ENCODE peak calls at places on chromosomes 3 and 15, in ten cellular contexts. K is brain microvascular endothelial cell; D is lung; R is heart right ventricle; B is CD8-positive, alpha-beta T cell; Y is neuronal stem cell; Z is NB4; S is thoracic aorta; X is suprapubic skin; N is left ventricle myocardium inferior. U is an unnamed sample.

GRCh38 chr3:159252274-159252673 is 450.4 kb downstream of the MFSD1 start:
- DNase-seq in R (no peak), Y (no peak), D (no peak), K (no peak), X (no peak), S (no peak), B (no peak), Z (no peak), N (no peak), U (no peak)

GRCh38 chr15:25060996-25061620 is 106.3 kb downstream of the SNRPN start:
- DNase-seq in R (no peak), X (peak; percentile 42), Y (no peak), B (no peak), Z (no peak), K (no peak), S (no peak), D (no peak), N (no peak), U (no peak)

GRCh38 chr3:142844339-142844977 is 44.4 kb downstream of the PCOLCE2 start:
- DNase-seq in X (no peak), D (no peak), K (no peak), Y (no peak), S (no peak), R (no peak), N (no peak), B (no peak), Z (peak; percentile 62), U (peak; percentile 40)

GRCh38 chr3:8145661-8146060 is 356.0 kb upstream of the LMCD1 start:
- DNase-seq in N (no peak), Z (no peak), K (no peak), S (no peak), B (no peak), R (no peak), Y (no peak), X (no peak), D (no peak), U (no peak)

GRCh38 chr3:73435055-73435454 is 189.7 kb downstream of the PDZRN3 start:
- DNase-seq in K (no peak), D (no peak), R (no peak), B (no peak), Y (no peak), S (no peak), N (no peak), Z (no peak), X (no peak), U (no peak)

GRCh38 chr3:183807329-183807728 is 18.0 kb downstream of the MAP6D1 start:
- DNase-seq in S (no peak), K (no peak), B (no peak), R (no peak), Y (no peak), Z (no peak), X (no peak), D (no peak), N (no peak), U (no peak)

GRCh38 chr15:50227076-50227475 is 38.5 kb downstream of the HDC start:
- DNase-seq in X (no peak), R (no peak), N (no peak), Z (no peak), B (no peak), Y (no peak), S (no peak), K (peak; percentile 65), D (no peak), U (no peak)

GRCh38 chr3:50138266-50139230 is 16.6 kb upstream of the SEMA3F start:
- DNase-seq in S (no peak), R (no peak), K (no peak), N (no peak), X (no peak), B (no peak), Z (peak; percentile 31), D (no peak), Y (no peak), U (no peak)

GRCh38 chr3:278300-279064 is 81.9 kb downstream of the CHL1 start:
- DNase-seq in Y (no peak), X (no peak), N (no peak), K (no peak), R (no peak), Z (no peak), S (no peak), D (no peak), B (no peak), U (peak; percentile 94)

GRCh38 chr3:73292241-73292640 is 230.8 kb downstream of the EBLN2 start:
- DNase-seq in N (no peak), K (no peak), X (no peak), S (no peak), Z (no peak), B (no peak), D (no peak), Y (no peak), R (no peak), U (no peak)

GRCh38 chr3:8482960-8483665 is 18.5 kb upstream of the LMCD1 start:
- DNase-seq in K (peak; percentile 96), N (peak; percentile 59), Z (no peak), B (no peak), Y (no peak), D (peak; percentile 67), S (peak; percentile 70), X (peak; percentile 81), R (peak; percentile 77), U (no peak)

GRCh38 chr3:66138336-66139234 is 82.2 kb upstream of the SLC25A26 start:
- DNase-seq in Z (peak; percentile 48), R (peak; percentile 65), D (peak; percentile 41), B (no peak), S (no peak), Y (peak; percentile 29), K (peak; percentile 62), X (no peak), N (peak; percentile 28), U (peak; percentile 50)

DNA sequence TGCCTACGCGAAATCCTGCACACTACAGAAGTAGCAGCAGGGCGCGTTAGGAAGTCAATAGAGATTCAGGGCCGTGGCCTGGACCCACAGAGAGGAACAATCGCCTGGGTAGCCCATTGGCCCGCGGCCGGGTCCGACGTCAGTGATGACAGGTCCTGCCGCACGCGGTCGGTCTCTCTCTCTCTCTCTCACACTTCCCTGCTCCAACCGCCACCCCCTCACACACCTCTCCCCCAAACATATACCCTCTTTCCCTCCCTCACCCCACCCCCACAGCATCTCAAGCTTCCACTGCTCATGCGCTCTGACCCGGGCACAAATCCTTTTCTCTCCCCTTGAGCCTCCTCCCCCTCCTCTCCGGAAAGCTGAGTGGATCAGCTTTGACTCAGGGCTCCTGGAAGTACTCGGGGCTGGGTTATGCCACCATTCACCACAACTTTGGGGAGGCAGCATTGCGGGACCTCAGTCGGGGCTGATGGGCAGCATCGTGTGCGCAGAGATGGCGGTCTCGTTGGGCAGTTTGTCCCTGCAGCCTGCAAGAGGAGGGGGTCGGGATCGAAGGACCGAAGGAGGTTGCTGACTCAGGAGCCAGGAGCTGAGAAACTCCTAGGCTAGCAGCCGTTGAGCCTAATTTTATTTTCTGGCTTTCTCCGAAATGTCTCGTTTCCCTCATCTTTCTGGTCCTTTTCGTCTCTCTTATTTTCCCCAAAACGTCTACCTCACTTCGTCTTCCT is 9.0 kb downstream of the ZIC4 start:
- DNase-seq in Z (no peak), S (no peak), X (no peak), K (peak; percentile 96), B (no peak), D (no peak), R (no peak), N (no peak), Y (no peak), U (no peak)
- H3K4me3 ChIP-seq in Z (no peak overlapping the region), S (peak overlapping the region; percentile 24), X (no peak overlapping the region), K (peak overlapping the region; percentile 65), B (no peak overlapping the region), D (no peak overlapping the region), R (no peak overlapping the region), N (no peak overlapping the region), Y (peak overlapping the region; percentile 74), U (no peak overlapping the region)

GRCh38 chr3:188037116-188037718 is 116.7 kb upstream of the LPP start:
- DNase-seq in D (no peak), S (no peak), X (no peak), B (no peak), Z (no peak), K (no peak), Y (no peak), R (peak; percentile 28), N (no peak), U (no peak)

GRCh38 chr3:188037965-188038581 is 115.9 kb upstream of the LPP start:
- DNase-seq in D (no peak), Y (no peak), Z (no peak), K (no peak), R (no peak), B (no peak), N (no peak), X (no peak), S (no peak), U (no peak)

GRCh38 chr3:188041193-188041592 is 112.8 kb upstream of the LPP start:
- DNase-seq in N (no peak), K (no peak), B (no peak), D (no peak), S (no peak), X (no peak), Y (no peak), R (no peak), Z (peak; percentile 15), U (no peak)

GRCh38 chr3:188034989-188035388 is 119.0 kb upstream of the LPP start:
- DNase-seq in S (no peak), K (no peak), N (no peak), D (no peak), X (no peak), R (no peak), Y (no peak), B (no peak), Z (no peak), U (no peak)

GRCh38 chr3:188036375-188036985 is 117.5 kb upstream of the LPP start:
- DNase-seq in D (no peak), Z (peak; percentile 14), N (no peak), K (no peak), Y (no peak), R (no peak), B (no peak), X (no peak), S (no peak), U (no peak)
- H3K4me3 ChIP-seq in D (no peak overlapping the region), Z (no peak overlapping the region), N (no peak overlapping the region), K (no peak overlapping the region), Y (no peak overlapping the region), R (no peak overlapping the region), B (no peak overlapping the region), X (no peak overlapping the region), S (no peak overlapping the region), U (no peak overlapping the region)

GRCh38 chr3:154122912-154123559 is 1.8 kb downstream of the ARHGEF26 start:
- DNase-seq in D (no peak), X (no peak), Y (no peak), K (peak; percentile 34), B (no peak), R (no peak), S (no peak), N (no peak), Z (no peak), U (no peak)
- H3K4me3 ChIP-seq in D (peak overlapping the region; percentile 84), X (peak overlapping the region; percentile 76), Y (peak overlapping the region; percentile 96), K (peak overlapping the region; percentile 80), B (peak overlapping the region; percentile 60), R (peak overlapping the region; percentile 96), S (peak overlapping the region; percentile 89), N (peak overlapping the region; percentile 88), Z (no peak overlapping the region), U (no peak overlapping the region)

DNA sequence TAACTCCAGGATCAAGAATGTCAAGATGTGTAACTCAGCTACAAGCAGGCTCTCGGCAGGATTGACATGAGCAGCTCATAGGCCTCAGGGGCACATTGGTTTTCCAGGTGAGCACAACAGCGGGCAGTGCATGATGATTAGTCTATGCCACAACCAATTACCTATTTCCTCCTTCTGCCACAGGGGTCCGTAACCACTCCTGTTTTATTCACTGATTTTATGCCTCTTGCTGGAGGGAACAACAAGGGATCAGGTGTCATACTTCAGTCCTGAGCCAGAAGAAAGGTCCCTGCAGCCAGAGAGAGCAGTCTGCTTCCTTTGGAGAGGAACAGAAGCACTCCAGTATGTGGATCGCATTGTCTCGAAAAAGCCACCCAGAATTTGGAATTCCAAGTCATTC is 35.1 kb upstream of the PTPRG start:
- DNase-seq in S (no peak), N (no peak), R (no peak), D (no peak), X (no peak), K (no peak), B (no peak), Y (no peak), Z (no peak), U (no peak)
- H3K4me3 ChIP-seq in S (no peak overlapping the region), N (no peak overlapping the region), R (no peak overlapping the region), D (no peak overlapping the region), X (no peak overlapping the region), K (no peak overlapping the region), B (no peak overlapping the region), Y (no peak overlapping the region), Z (no peak overlapping the region), U (no peak overlapping the region)

U was measured in GM12865.